ENCODE peak calls at places on chromosomes 7 and 10, in ten cellular contexts. W is esophagus squamous epithelium; Y is prostate gland; T is body of pancreas; S is thoracic aorta; M is endothelial cell of umbilical vein; F is brain microvascular endothelial cell; J is neuronal stem cell; K is heart right ventricle; V is CD4-positive, CD25-positive, alpha-beta regulatory T cell. L is an unnamed sample.

GRCh38 chr10:96089670-96090462 is 40.2 kb upstream of the ZNF518A start:
- DNase-seq in T (peak), V (peak), W (peak), S (peak), J (peak), Y (peak), F (peak), M (peak), K (peak), L (peak)

GRCh38 chr10:72333111-72334012 is 21.4 kb downstream of the DNAJB12 start:
- DNase-seq in K (no peak), J (no peak), T (no peak), W (no peak), Y (no peak), V (no peak), S (no peak), F (no peak), M (peak), L (no peak)

GRCh38 chr10:112467541-112468075 is 20.6 kb downstream of the VTI1A start:
- DNase-seq in S (no peak), Y (no peak), F (no peak), V (no peak), J (no peak), T (no peak), K (no peak), M (no peak), W (no peak), L (no peak)

GRCh38 chr7:157461805-157462771 is 125.3 kb downstream of the DNAJB6 start:
- DNase-seq in S (no peak), M (no peak), Y (no peak), V (no peak), F (no peak), J (no peak), W (no peak), T (no peak), K (no peak), L (no peak)

GRCh38 chr7:51327287-51327717 is 10.7 kb upstream of the COBL start:
- DNase-seq in K (no peak), F (no peak), S (no peak), M (no peak), V (no peak), W (no peak), Y (no peak), T (no peak), J (no peak), L (no peak)

GRCh38 chr7:37945336-37945735 is 24.9 kb downstream of the EPDR1 start:
- DNase-seq in F (peak), V (no peak), M (no peak), T (no peak), S (no peak), Y (no peak), J (no peak), W (no peak), K (no peak), L (no peak)

GRCh38 chr7:139899328-139900020 is 70.4 kb downstream of the TBXAS1 start:
- DNase-seq in W (no peak), Y (no peak), T (no peak), J (no peak), F (no peak), S (no peak), M (no peak), K (no peak), V (no peak), L (no peak)

GRCh38 chr7:132930881-132931280 is 151.0 kb downstream of the CHCHD3 start:
- DNase-seq in T (peak), S (no peak), J (peak), M (peak), F (peak), W (no peak), Y (no peak), V (no peak), K (no peak), L (peak)

GRCh38 chr7:70710011-70710480 is 421.9 kb upstream of the GALNT17 start:
- DNase-seq in J (no peak), Y (peak), W (no peak), V (no peak), F (peak), T (peak), K (no peak), M (no peak), S (no peak), L (no peak)

GRCh38 chr7:27123477-27124053 is 7.0 kb downstream of the HOXA4 start:
- DNase-seq in Y (no peak), V (no peak), F (no peak), W (no peak), M (no peak), J (no peak), S (no peak), K (no peak), T (no peak), L (no peak)
- H3K27ac ChIP-seq in Y (no peak), V (no peak), F (no peak), W (peak), M (peak), J (no peak), S (peak), K (no peak), T (no peak), L (no peak)

GRCh38 chr7:117097860-117098259 is 144.6 kb downstream of the ST7 start:
- DNase-seq in T (no peak), M (no peak), F (no peak), W (no peak), Y (peak), V (no peak), J (no peak), S (no peak), K (no peak), L (no peak)
- H3K27ac ChIP-seq in T (no peak), M (no peak), F (peak), W (no peak), Y (no peak), V (no peak), J (no peak), S (no peak), K (no peak), L (no peak)

DNA sequence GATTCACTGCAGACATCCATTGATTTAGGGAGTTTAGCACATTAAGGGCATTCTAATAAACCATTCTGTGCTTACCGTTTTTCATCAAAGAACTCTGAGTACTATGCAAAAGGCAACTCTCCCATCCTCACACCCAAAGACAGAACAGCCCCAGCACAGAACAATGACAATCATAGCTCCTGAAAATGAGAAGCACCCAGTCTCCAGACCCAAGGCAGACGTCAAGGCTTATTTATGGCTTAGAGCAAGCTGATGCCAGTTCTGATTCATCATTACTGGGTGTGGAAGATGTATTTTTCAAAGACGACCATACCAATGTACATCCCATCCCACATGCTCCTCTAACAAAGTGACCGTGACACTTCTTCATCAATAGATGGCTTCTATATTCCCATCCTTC is 67.6 kb downstream of the OSBPL3 start:
- DNase-seq in M (no peak), T (no peak), V (no peak), Y (no peak), W (no peak), J (no peak), F (no peak), K (no peak), S (no peak), L (no peak)
- H3K27ac ChIP-seq in M (no peak), T (no peak), V (no peak), Y (no peak), W (no peak), J (no peak), F (no peak), K (no peak), S (no peak), L (no peak)

GRCh38 chr10:89207181-89207800 is at the start of gene CH25H:
- DNase-seq in J (peak), S (peak), F (peak), Y (peak), K (peak), T (peak), V (peak), W (no peak), M (peak), L (peak)
- H3K27ac ChIP-seq in J (no peak), S (no peak), F (no peak), Y (peak), K (peak), T (peak), V (no peak), W (peak), M (peak), L (no peak)

DNA sequence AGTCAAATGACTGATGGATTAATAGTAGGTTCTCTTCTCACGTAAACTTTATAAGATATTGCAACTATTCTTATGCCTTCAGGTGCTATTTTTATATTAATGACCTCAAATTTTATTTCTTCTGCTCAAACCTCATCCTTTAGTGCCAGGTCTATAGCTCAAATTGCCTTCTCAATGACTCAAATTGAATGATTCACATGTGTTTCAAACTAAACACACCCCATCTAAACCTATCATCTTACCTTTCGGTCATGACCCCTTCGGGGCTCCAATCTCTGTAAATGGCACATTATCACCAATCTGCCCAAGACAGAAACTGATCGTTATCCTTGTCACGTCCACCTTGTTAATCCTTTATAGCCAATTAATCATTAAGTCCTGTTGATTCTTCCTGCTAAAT is 22.0 kb upstream of the LIPF start:
- DNase-seq in S (no peak), J (no peak), M (no peak), K (no peak), W (no peak), V (no peak), Y (no peak), T (no peak), F (no peak), L (no peak)
- H3K27ac ChIP-seq in S (no peak), J (no peak), M (no peak), K (no peak), W (no peak), V (no peak), Y (no peak), T (no peak), F (no peak), L (no peak)

DNA sequence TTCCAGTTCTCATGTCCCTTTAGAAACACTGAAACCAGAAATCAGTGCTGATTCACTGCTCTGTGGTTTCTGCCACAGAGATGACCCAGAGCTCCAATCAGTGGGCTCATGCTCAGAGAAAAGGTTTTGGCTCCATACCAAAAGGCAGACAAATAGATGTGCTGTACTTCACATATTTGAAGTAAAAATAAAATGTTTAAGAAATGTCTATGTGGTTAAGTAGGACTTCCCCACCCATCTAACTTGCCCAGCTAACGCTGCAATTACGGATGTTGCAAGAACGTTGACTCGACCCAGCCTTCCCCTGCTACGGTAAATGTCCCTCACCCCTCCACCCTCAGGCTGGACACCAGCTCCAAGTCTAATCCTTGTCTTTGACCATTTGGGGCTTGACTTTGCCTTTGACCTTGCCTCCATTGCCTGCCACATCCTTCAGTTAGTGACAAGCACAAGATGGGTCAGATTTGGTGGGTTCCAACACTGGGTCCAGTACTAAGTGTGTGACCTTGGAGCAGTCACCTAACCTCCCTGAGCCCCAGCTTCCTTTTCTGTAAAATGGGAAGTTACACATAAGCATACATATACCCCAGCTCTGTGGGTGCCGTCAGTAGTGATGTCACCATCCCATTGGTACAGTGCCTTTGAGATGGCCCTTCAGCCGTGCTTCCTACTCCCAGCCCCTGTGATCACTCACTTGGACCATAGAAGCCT is 95.8 kb downstream of the CHST15 start:
- DNase-seq in Y (no peak), V (no peak), S (no peak), J (no peak), F (peak), K (no peak), W (peak), T (peak), M (no peak), L (peak)
- H3K27ac ChIP-seq in Y (no peak), V (no peak), S (no peak), J (no peak), F (peak), K (no peak), W (no peak), T (peak), M (no peak), L (no peak)

GRCh38 chr10:102775973-102776669 is 32.4 kb downstream of the WBP1L start:
- DNase-seq in W (no peak), V (no peak), F (peak), M (peak), J (no peak), K (peak), Y (peak), S (peak), T (peak), L (peak)

GRCh38 chr10:102775201-102775972 is 31.6 kb downstream of the WBP1L start:
- DNase-seq in F (no peak), K (peak), W (no peak), J (no peak), T (peak), Y (peak), M (peak), V (no peak), S (peak), L (peak)

GRCh38 chr10:102777696-102778530 is 34.2 kb downstream of the WBP1L start:
- DNase-seq in Y (no peak), V (no peak), K (no peak), J (no peak), F (no peak), M (no peak), S (no peak), T (no peak), W (no peak), L (peak)

GRCh38 chr10:102778781-102779180 is 35.0 kb downstream of the WBP1L start:
- DNase-seq in J (no peak), K (no peak), V (no peak), M (no peak), S (no peak), Y (no peak), F (no peak), W (no peak), T (no peak), L (no peak)

GRCh38 chr10:102776779-102777417 is 33.1 kb downstream of the WBP1L start:
- DNase-seq in W (no peak), K (peak), V (no peak), F (peak), M (peak), S (peak), T (peak), J (peak), Y (peak), L (peak)
- H3K27ac ChIP-seq in W (peak), K (peak), V (no peak), F (peak), M (peak), S (peak), T (peak), J (peak), Y (peak), L (peak)

DNA sequence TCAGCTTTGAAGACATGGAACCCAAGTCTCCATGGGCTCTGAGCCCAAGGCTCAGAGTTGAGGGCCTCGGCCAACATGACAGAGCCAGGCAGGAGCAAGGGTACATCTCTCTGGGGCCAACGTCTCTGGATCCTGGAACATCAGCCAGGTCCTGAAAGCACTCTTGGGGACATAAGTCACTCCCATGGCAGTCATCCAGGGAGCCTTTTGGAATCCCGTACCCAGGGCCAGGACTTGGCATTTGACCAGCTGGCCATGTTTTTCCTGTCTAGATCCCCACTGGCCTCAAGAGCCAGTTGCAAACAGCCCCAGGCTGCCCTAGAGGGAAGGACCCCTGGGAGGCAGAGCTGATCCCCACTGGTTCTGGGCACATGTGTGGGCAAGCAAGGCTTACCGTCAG is 4.3 kb upstream of the CXCL12 start:
- DNase-seq in Y (no peak), K (peak), T (peak), M (no peak), F (no peak), V (no peak), S (no peak), W (no peak), J (no peak), L (no peak)
- H3K27ac ChIP-seq in Y (no peak), K (no peak), T (no peak), M (no peak), F (no peak), V (no peak), S (no peak), W (no peak), J (no peak), L (no peak)

GRCh38 chr7:129376076-129376777 is 58.0 kb upstream of the STRIP2 start:
- DNase-seq in J (no peak), W (no peak), V (no peak), S (no peak), M (peak), F (peak), K (no peak), T (peak), Y (peak), L (peak)
- H3K27ac ChIP-seq in J (peak), W (no peak), V (no peak), S (no peak), M (no peak), F (no peak), K (no peak), T (peak), Y (no peak), L (no peak)

L was measured in WERI-Rb-1.